ENCODE peak calls at places on chromosomes 13 and 19, in nine cellular contexts. F is ovary; O is mammary epithelial cell; T is tibial artery; Q is A549; Y is cardiac muscle cell; U is CD8-positive, alpha-beta memory T cell; J is mesendoderm; B is CD4-positive, CD25-positive, alpha-beta regulatory T cell. E is an unnamed sample.

GRCh38 chr19:30649934-30650614 is 277.9 kb downstream of the ZNF536 start:
- DNase-seq in F (no peak), O (peak; percentile 33), T (no peak), Q (peak; percentile 72), Y (peak; percentile 59), U (no peak), J (peak; percentile 60), B (peak; percentile 59), E (peak; percentile 76)

GRCh38 chr13:50224534-50224933 is 209.3 kb downstream of the KCNRG start:
- DNase-seq in F (no peak), O (peak; percentile 95), T (no peak), Q (no peak), Y (no peak), U (no peak), J (no peak), B (peak; percentile 56), E (no peak)

GRCh38 chr13:44734204-44734707 is 158.1 kb upstream of the TSC22D1 start:
- DNase-seq in F (no peak), O (peak; percentile 75), T (no peak), Q (no peak), Y (no peak), U (no peak), J (no peak), B (no peak), E (no peak)

GRCh38 chr19:48569814-48570213 is 17.8 kb downstream of the SULT2B1 start:
- DNase-seq in F (no peak), O (no peak), T (no peak), Q (no peak), Y (no peak), U (no peak), J (no peak), B (no peak), E (peak; percentile 29)

GRCh38 chr13:112443191-112444000 is 67.2 kb downstream of the SPACA7 start:
- DNase-seq in F (no peak), O (no peak), T (no peak), Q (no peak), Y (peak; percentile 41), U (no peak), J (peak; percentile 40), B (no peak), E (no peak)

GRCh38 chr13:111122056-111122455 is 6.9 kb downstream of the ARHGEF7 start:
- DNase-seq in F (no peak), O (no peak), T (no peak), Q (no peak), Y (no peak), U (no peak), J (no peak), B (no peak), E (no peak)

GRCh38 chr13:40231311-40231710 is 435.1 kb downstream of the FOXO1 start:
- DNase-seq in F (no peak), O (no peak), T (no peak), Q (no peak), Y (no peak), U (no peak), J (no peak), B (no peak), E (no peak)

GRCh38 chr13:59880468-59880867 is 283.3 kb downstream of the DIAPH3 start:
- DNase-seq in F (no peak), O (peak; percentile 27), T (no peak), Q (no peak), Y (no peak), U (no peak), J (no peak), B (no peak), E (no peak)

GRCh38 chr13:41746259-41746658 is 214.7 kb downstream of the VWA8 start:
- DNase-seq in F (no peak), O (peak; percentile 86), T (no peak), Q (no peak), Y (no peak), U (no peak), J (no peak), B (no peak), E (no peak)

GRCh38 chr19:41753936-41754529 is 1.3 kb upstream of the CEACAM6 start:
- DNase-seq in F (no peak), O (peak; percentile 19), T (no peak), Q (peak; percentile 69), Y (no peak), U (peak; percentile 54), J (peak; percentile 32), B (peak; percentile 69), E (peak; percentile 18)

GRCh38 chr19:55370305-55370988 is at the start of gene IL11:
- DNase-seq in F (no peak), O (no peak), T (no peak), Q (peak; percentile 67), Y (no peak), U (no peak), J (peak; percentile 73), B (no peak), E (no peak)

GRCh38 chr13:74573654-74574053 is 439.4 kb upstream of the KLF12 start:
- DNase-seq in F (peak; percentile 11), O (no peak), T (no peak), Q (peak; percentile 9), Y (peak; percentile 65), U (no peak), J (peak; percentile 71), B (peak; percentile 23), E (peak; percentile 42)

DNA sequence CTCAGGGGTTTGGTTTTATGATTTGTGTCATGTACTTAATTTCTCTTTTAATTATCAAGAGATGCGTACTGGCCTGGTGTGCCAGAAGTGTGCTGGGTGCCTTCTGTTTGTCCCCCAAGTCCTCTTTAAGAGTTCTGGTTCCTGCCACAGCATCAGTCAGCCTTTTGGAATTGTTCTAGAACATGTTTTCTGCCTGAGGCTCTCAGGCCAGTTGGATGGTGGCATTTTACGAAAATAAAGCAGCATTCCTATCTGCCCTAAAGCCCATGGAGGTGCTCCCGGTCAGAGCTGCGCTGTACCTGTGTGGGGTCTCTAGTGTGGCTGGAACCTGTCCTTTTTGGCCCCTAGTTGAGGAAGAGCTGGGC is 54.1 kb downstream of the TSSK6 start:
- DNase-seq in F (no peak), O (no peak), T (no peak), Q (no peak), Y (no peak), U (no peak), J (peak; percentile 41), B (no peak), E (no peak)
- H3K4me3 ChIP-seq in F (no peak overlapping the region), O (no peak overlapping the region), T (peak overlapping the region; percentile 25), Q (no peak overlapping the region), Y (no peak overlapping the region), U (peak overlapping the region; percentile 52), J (no peak overlapping the region), B (peak overlapping the region; percentile 78), E (no peak overlapping the region)

DNA sequence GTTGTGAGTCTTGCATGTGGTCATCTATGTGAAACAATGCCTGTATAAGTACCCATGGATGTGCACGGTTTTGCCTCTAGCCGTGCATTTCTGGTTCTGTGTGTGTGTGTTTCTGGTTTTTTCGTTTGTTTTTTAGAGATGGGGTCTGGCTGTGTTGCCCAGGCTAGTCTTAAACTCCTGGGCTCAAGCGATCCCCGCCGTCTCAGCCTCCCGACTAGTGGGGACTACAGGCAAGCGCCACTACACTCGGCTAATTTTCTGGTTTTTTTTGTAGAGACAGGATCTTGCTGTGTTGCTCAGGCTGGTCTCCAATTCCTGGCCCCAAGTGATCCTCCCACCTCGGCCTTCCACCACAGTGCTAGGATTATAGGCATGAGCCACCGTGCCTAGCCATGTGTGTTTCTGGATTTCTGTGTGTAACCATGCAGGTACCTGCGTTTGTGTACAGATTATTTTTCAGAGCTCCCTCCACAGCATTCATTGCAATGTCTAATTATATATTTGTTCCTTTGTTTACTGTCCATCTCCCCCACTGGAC is 15.9 kb upstream of the FOSB start:
- DNase-seq in F (no peak), O (no peak), T (no peak), Q (no peak), Y (no peak), U (no peak), J (no peak), B (no peak), E (no peak)
- H3K4me1 ChIP-seq in F (peaks cover 15% of the 10 kb centered on the region), O (peaks cover 57% of the 10 kb centered on the region), T (peaks cover 49% of the 10 kb centered on the region), Q (peaks cover 60% of the 10 kb centered on the region), Y (peaks cover 9% of the 10 kb centered on the region), U (peaks cover 46% of the 10 kb centered on the region), J (no peaks in the 10 kb centered on the region), B (peaks cover 40% of the 10 kb centered on the region), E (peaks cover 17% of the 10 kb centered on the region)

GRCh38 chr13:29892149-29892548 is 41.7 kb upstream of the UBL3 start:
- DNase-seq in F (no peak), O (no peak), T (no peak), Q (no peak), Y (no peak), U (no peak), J (no peak), B (no peak), E (no peak)
- H3K4me3 ChIP-seq in F (no peak overlapping the region), O (no peak overlapping the region), T (no peak overlapping the region), Q (no peak overlapping the region), Y (no peak overlapping the region), U (no peak overlapping the region), J (no peak overlapping the region), B (no peak overlapping the region), E (no peak overlapping the region)

DNA sequence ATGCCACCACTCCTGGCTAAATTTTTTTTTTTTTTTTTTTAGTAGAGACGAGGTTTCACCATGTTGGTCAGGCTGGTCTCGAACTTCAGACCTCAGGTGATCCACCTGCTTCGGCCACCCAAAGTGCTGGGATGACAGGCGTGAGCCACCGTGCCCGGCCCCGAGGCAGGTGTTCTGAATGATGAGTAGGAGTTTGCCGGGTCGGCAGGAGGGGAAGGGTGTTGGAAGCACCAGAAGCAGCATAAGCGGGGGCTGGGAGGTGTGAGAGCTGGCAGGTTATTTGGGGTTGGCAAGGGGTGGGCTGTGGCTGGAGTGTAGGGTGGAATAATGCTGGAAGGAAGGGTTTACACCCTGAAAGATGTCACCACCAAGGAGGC is 1.8 kb downstream of the SPPL2B start:
- DNase-seq in F (no peak), O (no peak), T (no peak), Q (no peak), Y (no peak), U (no peak), J (no peak), B (no peak), E (no peak)
- H3K4me1 ChIP-seq in F (peaks cover 11% of the 10 kb centered on the region), O (peaks cover 13% of the 10 kb centered on the region), T (peaks cover 42% of the 10 kb centered on the region), Q (peaks cover 28% of the 10 kb centered on the region), Y (peaks cover 12% of the 10 kb centered on the region), U (peaks cover 48% of the 10 kb centered on the region), J (peaks cover 2% of the 10 kb centered on the region), B (peaks cover 28% of the 10 kb centered on the region), E (peaks cover 11% of the 10 kb centered on the region)

GRCh38 chr13:99965329-99966000 is 6.1 kb downstream of the ZIC5 start:
- DNase-seq in F (no peak), O (no peak), T (no peak), Q (no peak), Y (no peak), U (no peak), J (no peak), B (no peak), E (no peak)
- H3K4me3 ChIP-seq in F (no peak overlapping the region), O (no peak overlapping the region), T (no peak overlapping the region), Q (no peak overlapping the region), Y (no peak overlapping the region), U (no peak overlapping the region), J (no peak overlapping the region), B (no peak overlapping the region), E (no peak overlapping the region)

DNA sequence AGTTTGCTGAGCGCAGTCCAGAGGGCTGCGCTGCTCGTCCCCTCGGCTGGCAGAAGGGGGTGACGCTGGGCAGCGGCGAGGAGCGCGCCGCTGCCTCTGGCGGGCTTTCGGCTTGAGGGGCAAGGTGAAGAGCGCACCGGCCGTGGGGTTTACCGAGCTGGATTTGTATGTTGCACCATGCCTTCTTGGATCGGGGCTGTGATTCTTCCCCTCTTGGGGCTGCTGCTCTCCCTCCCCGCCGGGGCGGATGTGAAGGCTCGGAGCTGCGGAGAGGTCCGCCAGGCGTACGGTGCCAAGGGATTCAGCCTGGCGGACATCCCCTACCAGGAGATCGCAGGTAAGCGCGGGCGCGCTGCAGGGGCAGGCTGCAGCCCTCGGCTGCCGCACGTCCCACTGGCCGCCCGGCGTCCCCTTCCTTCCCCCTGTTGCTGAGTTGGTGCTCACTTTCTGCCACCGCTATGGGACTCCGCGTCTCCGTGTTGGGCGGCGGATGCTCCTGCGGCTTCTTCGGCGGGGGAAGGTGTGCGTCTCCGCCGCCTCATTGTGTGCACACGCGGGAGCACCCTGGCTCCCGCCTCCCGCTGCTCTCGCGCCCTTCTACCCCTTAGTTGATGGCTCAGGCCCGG is 786 bp downstream of the GPC6 start:
- DNase-seq in F (no peak), O (peak; percentile 81), T (peak; percentile 70), Q (peak; percentile 41), Y (peak; percentile 70), U (no peak), J (peak; percentile 80), B (no peak), E (peak; percentile 61)
- H3K4me1 ChIP-seq in F (peaks cover 3% of the 10 kb centered on the region), O (peaks cover 20% of the 10 kb centered on the region), T (peaks cover 39% of the 10 kb centered on the region), Q (peaks cover 14% of the 10 kb centered on the region), Y (peaks cover 38% of the 10 kb centered on the region), U (no peaks in the 10 kb centered on the region), J (peaks cover 2% of the 10 kb centered on the region), B (no peaks in the 10 kb centered on the region), E (peaks cover 36% of the 10 kb centered on the region)

E was measured in HAP-1.